ENCODE peak calls at places on chromosomes 13 and 19, in seven cellular contexts. Y is A172; P is activated T-cell treated with anti-CD3 and anti-CD28 coated beads for 4 hours; V is Daoy; M is cardiac septum; O is activated gamma-delta T cell treated with Interleukin-2 at 50 U/mL for 16 hours; L is effector CD4-positive, alpha-beta T cell. A is an unnamed sample.

GRCh38 chr13:106349080-106349841 is 186.2 kb downstream of the EFNB2 start:
- DNase-seq in Y (peak), P (no peak), L (no peak), M (no peak), O (no peak), V (peak), A (no peak)

GRCh38 chr19:39430675-39431593 is 4.8 kb downstream of the RPS16 start:
- DNase-seq in P (no peak), M (no peak), O (peak), Y (peak), V (peak), L (peak), A (peak)

GRCh38 chr19:43570174-43570791 is 5.0 kb downstream of the XRCC1 start:
- DNase-seq in Y (peak), L (no peak), P (no peak), V (no peak), O (no peak), M (no peak), A (no peak)

GRCh38 chr13:111272117-111272516 is 48.3 kb upstream of the TEX29 start:
- DNase-seq in V (no peak), M (no peak), Y (no peak), O (no peak), L (no peak), P (no peak), A (no peak)

GRCh38 chr19:16265890-16266585 is 58.6 kb upstream of the KLF2 start:
- DNase-seq in V (no peak), Y (no peak), M (no peak), O (no peak), P (no peak), L (no peak), A (no peak)

GRCh38 chr19:49020342-49020741 is 3.5 kb upstream of the LHB start:
- DNase-seq in Y (no peak), M (no peak), P (no peak), O (no peak), L (no peak), V (no peak), A (no peak)

GRCh38 chr13:48068952-48069351 is 26.0 kb downstream of the MED4 start:
- DNase-seq in L (no peak), P (no peak), O (no peak), V (no peak), M (no peak), Y (no peak), A (no peak)

GRCh38 chr19:757811-758668 is 7.1 kb downstream of the MISP start:
- DNase-seq in M (no peak), P (no peak), V (no peak), L (no peak), O (no peak), Y (no peak), A (no peak)

GRCh38 chr13:28268800-28269223 is 130.5 kb downstream of the PAN3 start:
- DNase-seq in V (no peak), P (no peak), L (no peak), Y (no peak), O (no peak), M (no peak), A (no peak)

GRCh38 chr13:46303743-46304385 is 83.2 kb downstream of the RUBCNL start:
- DNase-seq in P (no peak), L (no peak), V (no peak), M (no peak), O (no peak), Y (no peak), A (no peak)

GRCh38 chr13:37751025-37751424 is 118.5 kb downstream of the TRPC4 start:
- DNase-seq in M (no peak), Y (no peak), O (no peak), V (no peak), P (no peak), L (no peak), A (no peak)

GRCh38 chr13:48050550-48050949 is 13.0 kb downstream of the NUDT15 start:
- DNase-seq in V (no peak), Y (no peak), M (no peak), P (no peak), O (no peak), L (no peak), A (no peak)

GRCh38 chr13:51523082-51523518 is 61.2 kb upstream of the WDFY2 start:
- DNase-seq in P (no peak), M (no peak), L (no peak), O (peak), V (peak), Y (peak), A (peak)

GRCh38 chr13:101951114-101951513 is 450.7 kb downstream of the FGF14 start:
- DNase-seq in Y (no peak), O (no peak), M (no peak), V (no peak), L (no peak), P (no peak), A (no peak)

GRCh38 chr19:10855879-10856522 is 7.8 kb downstream of the C19orf38 start:
- DNase-seq in Y (peak), V (peak), P (no peak), M (no peak), O (no peak), L (no peak), A (no peak)

GRCh38 chr19:18433039-18433691 is 4.8 kb downstream of the ISYNA1 start:
- DNase-seq in O (peak), V (peak), Y (no peak), L (no peak), M (no peak), P (no peak), A (no peak)

GRCh38 chr19:8107301-8107903 is 42.0 kb downstream of the FBN3 start:
- DNase-seq in O (no peak), Y (no peak), V (no peak), M (no peak), L (no peak), P (no peak), A (no peak)

GRCh38 chr13:108495686-108496363 is 133.6 kb upstream of the MYO16 start:
- DNase-seq in V (no peak), P (no peak), O (no peak), L (peak), Y (no peak), M (no peak), A (no peak)

GRCh38 chr13:19725320-19725719 is 57.4 kb downstream of the PSPC1 start:
- DNase-seq in V (no peak), P (no peak), L (no peak), M (no peak), O (no peak), Y (no peak), A (no peak)

GRCh38 chr13:76644906-76645305 is 241.3 kb downstream of the KCTD12 start:
- DNase-seq in P (no peak), V (no peak), Y (no peak), L (no peak), M (no peak), O (no peak), A (no peak)

GRCh38 chr19:35712910-35713845 is 4.6 kb upstream of the KMT2B start:
- DNase-seq in M (no peak), V (no peak), P (no peak), Y (no peak), O (no peak), L (peak), A (no peak)

GRCh38 chr13:114024603-114025431 is 50.9 kb upstream of the C13orf46 start:
- DNase-seq in Y (no peak), V (no peak), L (no peak), P (no peak), O (no peak), M (no peak), A (no peak)

A was measured in effector memory CD4-positive, alpha-beta T cell.